ENCODE peak calls at places on chromosomes 5 and 9, in four cellular contexts. K is caudate nucleus; X is progenitor cell of endocrine pancreas; P is activated T-cell treated with anti-CD3 and anti-CD28 coated beads, Interleukin-2, amount 50 U/mL, for 72 hours. J is an unnamed sample.

GRCh38 chr5:65986050-65986451 is 59.7 kb downstream of the ERBIN start:
- DNase-seq in X (no peak), K (no peak), P (no peak), J (no peak)

GRCh38 chr5:115758356-115758755 is 58.1 kb downstream of the CDO1 start:
- DNase-seq in X (no peak), P (no peak), K (no peak), J (no peak)

GRCh38 chr5:172830275-172830799 is 3.7 kb upstream of the ERGIC1 start:
- DNase-seq in K (no peak), P (no peak), X (no peak), J (no peak)

GRCh38 chr9:110446171-110446570 is 108.5 kb upstream of the TXNDC8 start:
- DNase-seq in K (no peak), P (no peak), X (no peak), J (no peak)

GRCh38 chr9:126304207-126304945 is 22.3 kb upstream of the MVB12B start:
- DNase-seq in P (no peak), K (no peak), X (no peak), J (no peak)

GRCh38 chr5:154627711-154628678 is 127.2 kb upstream of the LARP1 start:
- DNase-seq in X (no peak), P (no peak), K (no peak), J (no peak)

GRCh38 chr9:95130484-95130883 is 187.0 kb downstream of the FANCC start:
- DNase-seq in K (no peak), X (no peak), P (no peak), J (no peak)

GRCh38 chr5:115396698-115397097 is 100.2 kb upstream of the CCDC112 start:
- DNase-seq in P (no peak), X (no peak), K (no peak), J (no peak)

GRCh38 chr9:78296208-78296892 is 575 bp upstream of the PSAT1 start:
- DNase-seq in X (no peak), K (peak), P (peak), J (peak)

GRCh38 chr5:145743396-145744061 is 91.6 kb downstream of the PRELID2 start:
- DNase-seq in X (no peak), K (no peak), P (no peak), J (no peak)

GRCh38 chr9:16012621-16013020 is 459.8 kb downstream of the CCDC171 start:
- DNase-seq in X (no peak), P (no peak), K (no peak), J (no peak)

GRCh38 chr5:177369050-177369912 is 11.6 kb downstream of the RGS14 start:
- DNase-seq in P (no peak), X (no peak), K (no peak), J (no peak)

GRCh38 chr5:142290574-142291299 is 34.1 kb downstream of the SPRY4 start:
- DNase-seq in K (no peak), P (no peak), X (no peak), J (no peak)

GRCh38 chr9:98333703-98334582 is 78.5 kb upstream of the TBC1D2 start:
- DNase-seq in P (no peak), X (no peak), K (no peak), J (peak)

J was measured in mucosa of gallbladder.